ENCODE peak calls at places on chromosomes 7 and 10, in six cellular contexts. I is mesenchymal stem cell, O is neuronal stem cell, Y is H9, X is H1, Z is trophoblast cell. B is an unnamed sample.

GRCh38 chr7:76300210-76300731 is 2.2 kb upstream of the HSPB1 start:
- DNase-seq in Z (peak; percentile 84), I (peak; percentile 81), Y (no peak), O (no peak), X (no peak), B (peak; percentile 82)

GRCh38 chr7:84021292-84021898 is 173.2 kb downstream of the SEMA3A start:
- DNase-seq in Y (no peak), I (no peak), O (no peak), Z (no peak), X (no peak), B (peak; percentile 65)

GRCh38 chr10:3491571-3491970 is 293.4 kb downstream of the KLF6 start:
- DNase-seq in O (no peak), Y (no peak), Z (no peak), I (no peak), X (no peak), B (no peak)

GRCh38 chr7:142299226-142299625 is 41.4 kb upstream of the PRSS58 start:
- DNase-seq in Y (no peak), X (no peak), I (no peak), O (no peak), Z (no peak), B (no peak)

GRCh38 chr10:84075226-84076046 is 63.9 kb upstream of the GHITM start:
- DNase-seq in X (no peak), Z (no peak), I (no peak), O (no peak), Y (no peak), B (no peak)

GRCh38 chr7:116591202-116592040 is 66.6 kb downstream of the CAV1 start:
- DNase-seq in I (peak; percentile 40), Z (no peak), Y (no peak), X (no peak), O (no peak), B (peak; percentile 52)

GRCh38 chr7:51316262-51316665 is 345 bp downstream of the COBL start:
- DNase-seq in Y (peak; percentile 59), I (no peak), Z (peak; percentile 71), X (peak; percentile 74), O (no peak), B (no peak)

GRCh38 chr7:3042861-3043489 is 692 bp downstream of the CARD11 start:
- DNase-seq in Z (no peak), Y (peak; percentile 45), X (peak; percentile 63), O (no peak), I (no peak), B (no peak)

GRCh38 chr10:96236090-96236478 is 35.3 kb downstream of the BLNK start:
- DNase-seq in Y (no peak), O (no peak), I (no peak), Z (peak; percentile 74), X (no peak), B (no peak)

GRCh38 chr7:17407229-17407628 is 108.8 kb downstream of the AHR start:
- DNase-seq in Z (no peak), Y (no peak), X (no peak), I (peak; percentile 15), O (no peak), B (no peak)

GRCh38 chr10:73819513-73820093 is 8.2 kb upstream of the NDST2 start:
- DNase-seq in I (no peak), X (peak; percentile 59), O (no peak), Y (peak; percentile 63), Z (no peak), B (peak; percentile 23)

GRCh38 chr7:158488225-158488889 is 99.3 kb downstream of the PTPRN2 start:
- DNase-seq in O (no peak), X (no peak), I (no peak), Y (no peak), Z (no peak), B (no peak)

GRCh38 chr7:73954861-73955260 is 73.1 kb upstream of the ELN start:
- DNase-seq in X (no peak), O (no peak), I (no peak), Y (no peak), Z (no peak), B (no peak)

GRCh38 chr10:114708717-114709352 is 50.8 kb upstream of the ABLIM1 start:
- DNase-seq in O (no peak), Y (no peak), I (peak; percentile 79), Z (peak; percentile 54), X (no peak), B (peak; percentile 89)

DNA sequence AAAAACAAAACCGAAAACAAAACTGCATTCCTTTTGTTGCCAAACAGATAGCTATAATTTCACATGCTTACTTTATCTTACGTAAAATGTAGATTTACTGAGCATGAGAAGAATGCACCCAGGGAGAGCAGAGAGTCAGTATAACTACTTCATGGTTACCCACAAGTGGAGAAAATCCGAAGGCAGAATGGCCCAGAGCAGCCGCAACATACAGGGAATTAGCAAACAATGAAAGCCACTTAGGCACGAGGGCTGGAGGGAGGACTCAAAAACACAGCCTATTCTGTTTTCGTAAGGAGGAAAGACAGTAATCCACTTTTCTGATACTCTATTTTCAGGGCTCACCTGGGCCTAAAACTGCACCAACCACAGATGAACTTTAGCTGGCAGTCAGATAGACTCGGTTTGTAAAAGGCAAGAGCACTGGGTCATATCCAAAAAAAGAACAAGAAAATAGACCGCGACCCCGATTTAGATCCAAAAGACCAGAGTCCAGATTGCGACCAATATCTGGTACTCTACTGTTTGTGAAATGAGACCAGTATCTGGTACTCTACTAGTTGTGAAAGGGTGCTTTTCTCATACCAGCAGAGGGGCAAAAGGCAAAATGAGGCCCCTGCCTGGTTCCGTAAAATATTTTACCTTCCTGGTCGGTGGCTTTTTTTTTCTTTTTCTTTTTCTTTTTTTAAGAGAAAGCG is 1.3 kb downstream of the ITPRIP start:
- DNase-seq in O (no peak), X (peak; percentile 35), I (peak; percentile 88), Y (no peak), Z (no peak), B (peak; percentile 80)
- H3K18ac ChIP-seq in O (no peak overlapping the region), X (no peak overlapping the region), I (peak overlapping the region; percentile 13), Y (no peak overlapping the region), Z (no peak overlapping the region), B (peak overlapping the region; percentile 17)

GRCh38 chr7:98618786-98619185 is 1.7 kb downstream of the NPTX2 start:
- DNase-seq in Z (no peak), X (no peak), I (no peak), O (no peak), Y (no peak), B (no peak)
- H2AFZ ChIP-seq in Z (no peak overlapping the region), X (no peak overlapping the region), I (no peak overlapping the region), O (no peak overlapping the region), Y (no peak overlapping the region), B (no peak overlapping the region)

DNA sequence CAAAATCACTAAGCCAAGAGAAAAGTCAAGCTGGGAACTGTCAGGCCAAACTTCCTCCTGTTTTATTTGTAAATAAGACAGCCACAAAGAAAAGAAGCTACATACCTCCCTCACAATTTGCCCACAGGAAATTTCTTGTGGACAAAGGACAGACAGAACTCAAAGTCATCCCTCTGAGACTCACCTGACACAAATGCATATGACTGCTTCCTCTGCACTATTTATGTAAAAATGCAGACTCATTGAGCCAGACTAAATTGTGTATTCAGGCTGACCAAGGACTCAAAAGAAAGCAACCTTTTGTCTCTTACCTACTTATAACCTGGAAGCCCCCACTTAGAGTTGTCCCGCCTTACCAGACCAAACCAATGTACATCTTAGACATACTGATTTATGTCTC is 11.8 kb downstream of the TOMM7 start:
- DNase-seq in Z (no peak), O (no peak), X (no peak), I (no peak), Y (peak; percentile 56), B (no peak)
- H3K9ac ChIP-seq in Z (no peak overlapping the region), O (no peak overlapping the region), X (no peak overlapping the region), I (no peak overlapping the region), Y (no peak overlapping the region), B (no peak overlapping the region)

DNA sequence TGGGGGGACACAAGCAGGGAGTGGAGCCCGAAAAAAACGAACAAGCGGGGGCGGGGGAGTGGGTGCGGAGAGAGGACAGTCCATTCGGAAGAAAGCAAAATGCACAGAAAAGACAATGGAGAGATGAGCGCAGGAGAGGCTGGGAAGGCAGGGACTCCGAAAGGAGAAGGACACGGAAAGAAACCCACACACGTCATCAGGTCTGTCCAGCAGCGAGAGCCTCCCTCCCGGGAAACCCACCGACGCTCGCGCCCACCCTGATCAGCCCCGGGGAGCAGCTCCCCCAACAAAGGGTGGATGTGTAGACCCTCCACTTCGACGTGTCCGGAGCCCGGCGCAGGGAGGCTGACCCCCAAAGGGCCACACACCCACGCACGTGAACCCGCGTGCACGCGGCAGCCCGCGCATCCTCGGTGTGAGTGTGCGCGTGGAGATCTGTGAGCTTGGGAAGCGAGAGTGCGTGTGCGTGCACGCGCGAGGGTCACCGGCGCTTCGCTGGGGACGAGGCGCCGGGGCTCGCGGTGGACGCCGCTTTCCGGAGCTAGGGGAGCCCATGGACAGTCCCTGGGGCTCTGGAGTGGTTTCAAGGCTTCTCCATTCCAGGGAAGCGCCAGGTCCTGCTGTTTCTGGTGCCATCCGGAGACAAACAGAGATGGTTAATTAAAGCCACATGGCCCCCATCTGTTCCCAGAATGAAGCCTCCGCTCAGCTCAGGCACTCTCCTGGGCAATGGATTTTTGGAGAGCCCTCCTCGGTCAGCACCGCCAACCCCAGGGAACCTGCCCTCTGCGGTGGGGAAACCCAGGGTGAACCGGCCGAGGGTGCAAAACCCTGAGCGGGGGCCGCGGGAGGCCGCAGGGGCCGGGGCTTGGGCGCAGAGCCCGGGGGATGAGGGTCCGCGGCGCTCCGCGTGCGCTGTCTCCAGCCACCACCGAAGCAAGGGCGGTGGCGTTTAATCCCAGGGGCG is 919 bp downstream of the LAMB1 start:
- DNase-seq in I (peak; percentile 59), Y (peak; percentile 44), O (peak; percentile 45), X (peak; percentile 76), Z (no peak), B (peak; percentile 41)
- H3K18ac ChIP-seq in I (peak overlapping the region; percentile 98), Y (peak overlapping the region; percentile 8), O (peak overlapping the region; percentile 99), X (peak overlapping the region; percentile 90), Z (peak overlapping the region; percentile 89), B (peak overlapping the region; percentile 82)

DNA sequence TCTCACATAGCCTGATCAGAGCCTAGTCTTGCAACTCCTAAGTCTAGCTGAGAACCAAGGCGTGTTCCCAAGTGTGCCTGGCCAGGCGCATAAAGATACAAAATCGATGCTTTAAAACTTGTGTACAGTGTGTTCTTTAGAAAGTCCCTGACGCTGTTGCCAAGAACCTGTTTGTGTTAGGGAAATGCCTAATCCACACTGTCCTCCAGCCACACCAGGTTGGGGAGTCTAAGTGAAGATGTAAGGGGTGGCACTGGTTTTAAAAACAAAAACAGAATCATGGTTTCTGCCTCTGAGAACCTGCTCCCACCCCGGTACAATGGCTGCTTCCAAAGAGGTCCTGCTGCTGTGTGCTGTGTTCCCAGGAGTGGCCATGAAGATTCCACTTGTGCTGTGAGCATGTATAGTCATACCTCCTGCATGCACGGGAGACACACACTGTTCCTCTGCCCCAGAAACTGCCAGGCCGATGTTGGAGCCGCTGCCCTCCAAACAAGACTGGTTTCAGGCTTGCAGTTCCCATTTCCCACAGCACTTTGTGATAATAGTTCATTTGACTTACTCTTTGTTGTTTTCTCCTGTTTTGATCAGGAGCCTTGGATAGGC is 88.5 kb downstream of the CCNY start:
- DNase-seq in X (no peak), I (peak; percentile 11), O (no peak), Z (no peak), Y (no peak), B (no peak)
- H2AFZ ChIP-seq in X (no peak overlapping the region), I (no peak overlapping the region), O (no peak overlapping the region), Z (no peak overlapping the region), Y (no peak overlapping the region), B (no peak overlapping the region)